ENCODE peak calls at places on chromosomes 7 and 10, in seven cellular contexts. One of them, this sample, is unnamed. For H3K4me1, the result is how much of the 10 kb centered on the place peaks cover.

GRCh38 chr7:123633553-123633952 is 22.1 kb upstream of the LMOD2 start:
- DNase-seq in transverse colon: no peak
- DNase-seq in tibial nerve: no peak
- DNase-seq in heart left ventricle: no peak
- DNase-seq in stomach: no peak
- DNase-seq in body of pancreas: no peak
- DNase-seq in Panc1: no peak
- DNase-seq in this sample: peak

GRCh38 chr7:114889646-114890285 is 32.1 kb upstream of the MDFIC start:
- DNase-seq in transverse colon: no peak
- DNase-seq in tibial nerve: no peak
- DNase-seq in heart left ventricle: no peak
- DNase-seq in stomach: no peak
- DNase-seq in body of pancreas: no peak
- DNase-seq in Panc1: peak
- DNase-seq in this sample: peak

GRCh38 chr7:116781584-116781983 is 80.8 kb upstream of the CAPZA2 start:
- DNase-seq in transverse colon: no peak
- DNase-seq in tibial nerve: no peak
- DNase-seq in heart left ventricle: no peak
- DNase-seq in stomach: no peak
- DNase-seq in body of pancreas: no peak
- DNase-seq in Panc1: no peak
- DNase-seq in this sample: no peak

GRCh38 chr7:94060772-94061171 is 56.6 kb upstream of the BET1 start:
- DNase-seq in transverse colon: no peak
- DNase-seq in tibial nerve: no peak
- DNase-seq in heart left ventricle: no peak
- DNase-seq in stomach: no peak
- DNase-seq in body of pancreas: no peak
- DNase-seq in Panc1: no peak
- DNase-seq in this sample: no peak

GRCh38 chr7:158816995-158817394 is 12.3 kb downstream of the ESYT2 start:
- DNase-seq in transverse colon: peak
- DNase-seq in tibial nerve: no peak
- DNase-seq in heart left ventricle: no peak
- DNase-seq in stomach: peak
- DNase-seq in body of pancreas: no peak
- DNase-seq in Panc1: no peak
- DNase-seq in this sample: no peak

GRCh38 chr10:102435529-102436233 is 3.3 kb upstream of the CUEDC2 start:
- DNase-seq in transverse colon: no peak
- DNase-seq in tibial nerve: no peak
- DNase-seq in heart left ventricle: no peak
- DNase-seq in stomach: no peak
- DNase-seq in body of pancreas: no peak
- DNase-seq in Panc1: no peak
- DNase-seq in this sample: no peak

GRCh38 chr7:139340808-139341057 is 404 bp upstream of the FMC1 start:
- DNase-seq in transverse colon: no peak
- DNase-seq in tibial nerve: no peak
- DNase-seq in heart left ventricle: no peak
- DNase-seq in stomach: no peak
- DNase-seq in body of pancreas: no peak
- DNase-seq in Panc1: no peak
- DNase-seq in this sample: no peak

GRCh38 chr10:38143587-38143986 is 49.5 kb downstream of the ZNF37A start:
- DNase-seq in transverse colon: no peak
- DNase-seq in tibial nerve: no peak
- DNase-seq in heart left ventricle: no peak
- DNase-seq in stomach: no peak
- DNase-seq in body of pancreas: no peak
- DNase-seq in Panc1: no peak
- DNase-seq in this sample: no peak

GRCh38 chr7:50679218-50680007 is 103.3 kb downstream of the GRB10 start:
- DNase-seq in transverse colon: no peak
- DNase-seq in tibial nerve: no peak
- DNase-seq in heart left ventricle: no peak
- DNase-seq in stomach: no peak
- DNase-seq in body of pancreas: no peak
- DNase-seq in Panc1: peak
- DNase-seq in this sample: peak

GRCh38 chr10:11501600-11501999 is 109.8 kb downstream of the USP6NL start:
- DNase-seq in transverse colon: no peak
- DNase-seq in tibial nerve: no peak
- DNase-seq in heart left ventricle: no peak
- DNase-seq in stomach: no peak
- DNase-seq in body of pancreas: no peak
- DNase-seq in Panc1: no peak
- DNase-seq in this sample: no peak

GRCh38 chr7:127791790-127792189 is 139.8 kb downstream of the SND1 start:
- DNase-seq in transverse colon: no peak
- DNase-seq in tibial nerve: no peak
- DNase-seq in heart left ventricle: no peak
- DNase-seq in stomach: no peak
- DNase-seq in body of pancreas: no peak
- DNase-seq in Panc1: no peak
- DNase-seq in this sample: no peak

GRCh38 chr10:7789390-7789789 is 1.4 kb downstream of the ATP5F1C start:
- DNase-seq in transverse colon: no peak
- DNase-seq in tibial nerve: no peak
- DNase-seq in heart left ventricle: peak
- DNase-seq in stomach: no peak
- DNase-seq in body of pancreas: no peak
- DNase-seq in Panc1: no peak
- DNase-seq in this sample: no peak

GRCh38 chr7:83161851-83162401 is 758 bp downstream of the PCLO start:
- DNase-seq in transverse colon: no peak
- DNase-seq in tibial nerve: no peak
- DNase-seq in heart left ventricle: no peak
- DNase-seq in stomach: no peak
- DNase-seq in body of pancreas: no peak
- DNase-seq in Panc1: no peak
- DNase-seq in this sample: no peak

GRCh38 chr7:123805287-123805686 is 39.7 kb upstream of the HYAL4 start:
- DNase-seq in transverse colon: no peak
- DNase-seq in tibial nerve: no peak
- DNase-seq in heart left ventricle: no peak
- DNase-seq in stomach: no peak
- DNase-seq in body of pancreas: no peak
- DNase-seq in Panc1: no peak
- DNase-seq in this sample: no peak

GRCh38 chr10:98414578-98414931 is 427 bp downstream of the PYROXD2 start:
- DNase-seq in transverse colon: no peak
- DNase-seq in tibial nerve: no peak
- DNase-seq in heart left ventricle: no peak
- DNase-seq in stomach: no peak
- DNase-seq in body of pancreas: no peak
- DNase-seq in Panc1: no peak
- DNase-seq in this sample: peak

GRCh38 chr10:60989400-60989876 is 45.5 kb upstream of the RHOBTB1 start:
- DNase-seq in transverse colon: peak
- DNase-seq in tibial nerve: no peak
- DNase-seq in heart left ventricle: no peak
- DNase-seq in stomach: peak
- DNase-seq in body of pancreas: no peak
- DNase-seq in Panc1: no peak
- DNase-seq in this sample: no peak

GRCh38 chr10:91124016-91124415 is 96.4 kb upstream of the PCGF5 start:
- DNase-seq in transverse colon: no peak
- DNase-seq in tibial nerve: no peak
- DNase-seq in heart left ventricle: no peak
- DNase-seq in stomach: no peak
- DNase-seq in body of pancreas: no peak
- DNase-seq in Panc1: no peak
- DNase-seq in this sample: no peak

GRCh38 chr7:27870595-27870994 is 130.6 kb downstream of the TAX1BP1 start:
- DNase-seq in transverse colon: no peak
- DNase-seq in tibial nerve: no peak
- DNase-seq in heart left ventricle: no peak
- DNase-seq in stomach: no peak
- DNase-seq in body of pancreas: no peak
- DNase-seq in Panc1: no peak
- DNase-seq in this sample: no peak

DNA sequence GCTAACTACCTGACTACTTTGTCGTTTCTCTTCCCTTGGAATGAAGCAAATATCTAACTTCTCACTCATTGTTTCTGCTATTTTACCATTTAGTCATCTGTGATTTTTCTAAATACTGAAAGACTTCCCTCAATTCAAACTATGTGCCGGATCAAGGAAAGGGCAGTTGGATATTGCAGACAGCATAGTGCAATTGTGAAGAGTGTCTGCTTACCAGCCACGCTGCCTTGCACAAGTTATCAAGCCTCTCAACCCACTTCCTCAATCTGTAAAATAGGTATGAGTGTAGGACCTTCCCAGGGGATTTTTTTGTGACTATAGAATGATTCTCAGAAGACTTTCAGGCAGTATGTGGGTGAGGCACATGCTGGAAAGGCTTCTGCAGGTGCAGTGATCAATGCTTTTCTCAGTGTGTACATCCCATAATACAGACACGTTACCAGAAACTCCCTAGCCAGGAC is 54.3 kb downstream of the EGFR start:
- DNase-seq in transverse colon: no peak
- DNase-seq in tibial nerve: no peak
- DNase-seq in heart left ventricle: no peak
- DNase-seq in stomach: no peak
- DNase-seq in body of pancreas: no peak
- DNase-seq in Panc1: no peak
- DNase-seq in this sample: no peak
- H3K27ac ChIP-seq in transverse colon: peak
- H3K27ac ChIP-seq in tibial nerve: peak
- H3K27ac ChIP-seq in heart left ventricle: no peak
- H3K27ac ChIP-seq in stomach: peak
- H3K27ac ChIP-seq in body of pancreas: peak
- H3K27ac ChIP-seq in Panc1: peak
- H3K27ac ChIP-seq in this sample: peak

DNA sequence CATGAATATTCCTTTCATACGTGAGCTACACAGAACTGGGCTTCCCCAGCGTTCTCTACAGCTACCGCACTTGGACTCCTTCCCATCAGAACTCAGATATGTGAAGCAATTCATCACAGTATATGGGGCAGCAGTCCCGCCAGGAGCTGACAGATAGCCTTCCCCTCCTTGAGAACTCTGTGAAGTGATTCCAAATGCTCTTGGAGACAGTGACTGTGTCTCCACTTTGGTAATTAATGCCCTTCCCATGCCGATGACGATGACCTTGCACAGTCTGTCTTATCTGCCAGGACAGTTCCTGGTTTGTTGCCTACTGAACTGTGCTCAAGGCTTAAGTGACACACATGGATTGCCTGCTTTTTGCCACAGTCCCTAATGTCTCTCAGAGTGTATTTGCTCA is 75.0 kb upstream of the AFAP1L2 start:
- DNase-seq in transverse colon: no peak
- DNase-seq in tibial nerve: no peak
- DNase-seq in heart left ventricle: peak
- DNase-seq in stomach: no peak
- DNase-seq in body of pancreas: peak
- DNase-seq in Panc1: no peak
- DNase-seq in this sample: no peak
- H3K4me1 ChIP-seq in transverse colon: under half
- H3K4me1 ChIP-seq in tibial nerve: under half
- H3K4me1 ChIP-seq in heart left ventricle: under half
- H3K4me1 ChIP-seq in stomach: under half
- H3K4me1 ChIP-seq in body of pancreas: under half
- H3K4me1 ChIP-seq in Panc1: under half
- H3K4me1 ChIP-seq in this sample: under half

GRCh38 chr10:132136097-132136521 is 50.6 kb upstream of the DPYSL4 start:
- DNase-seq in transverse colon: no peak
- DNase-seq in tibial nerve: no peak
- DNase-seq in heart left ventricle: no peak
- DNase-seq in stomach: no peak
- DNase-seq in body of pancreas: no peak
- DNase-seq in Panc1: no peak
- DNase-seq in this sample: no peak
- H3K27ac ChIP-seq in transverse colon: no peak
- H3K27ac ChIP-seq in tibial nerve: no peak
- H3K27ac ChIP-seq in heart left ventricle: no peak
- H3K27ac ChIP-seq in stomach: no peak
- H3K27ac ChIP-seq in body of pancreas: no peak
- H3K27ac ChIP-seq in Panc1: no peak
- H3K27ac ChIP-seq in this sample: no peak

GRCh38 chr7:2757904-2758672 is 70.1 kb downstream of the AMZ1 start:
- DNase-seq in transverse colon: peak
- DNase-seq in tibial nerve: peak
- DNase-seq in heart left ventricle: peak
- DNase-seq in stomach: no peak
- DNase-seq in body of pancreas: no peak
- DNase-seq in Panc1: peak
- DNase-seq in this sample: peak

GRCh38 chr7:2759736-2760097 is 71.7 kb downstream of the AMZ1 start:
- DNase-seq in transverse colon: no peak
- DNase-seq in tibial nerve: no peak
- DNase-seq in heart left ventricle: no peak
- DNase-seq in stomach: peak
- DNase-seq in body of pancreas: no peak
- DNase-seq in Panc1: no peak
- DNase-seq in this sample: no peak

GRCh38 chr7:2760098-2760889 is 72.3 kb downstream of the AMZ1 start:
- DNase-seq in transverse colon: peak
- DNase-seq in tibial nerve: peak
- DNase-seq in heart left ventricle: peak
- DNase-seq in stomach: peak
- DNase-seq in body of pancreas: no peak
- DNase-seq in Panc1: peak
- DNase-seq in this sample: no peak

GRCh38 chr7:2757361-2757903 is 69.4 kb downstream of the AMZ1 start:
- DNase-seq in transverse colon: peak
- DNase-seq in tibial nerve: no peak
- DNase-seq in heart left ventricle: peak
- DNase-seq in stomach: no peak
- DNase-seq in body of pancreas: peak
- DNase-seq in Panc1: no peak
- DNase-seq in this sample: no peak

DNA sequence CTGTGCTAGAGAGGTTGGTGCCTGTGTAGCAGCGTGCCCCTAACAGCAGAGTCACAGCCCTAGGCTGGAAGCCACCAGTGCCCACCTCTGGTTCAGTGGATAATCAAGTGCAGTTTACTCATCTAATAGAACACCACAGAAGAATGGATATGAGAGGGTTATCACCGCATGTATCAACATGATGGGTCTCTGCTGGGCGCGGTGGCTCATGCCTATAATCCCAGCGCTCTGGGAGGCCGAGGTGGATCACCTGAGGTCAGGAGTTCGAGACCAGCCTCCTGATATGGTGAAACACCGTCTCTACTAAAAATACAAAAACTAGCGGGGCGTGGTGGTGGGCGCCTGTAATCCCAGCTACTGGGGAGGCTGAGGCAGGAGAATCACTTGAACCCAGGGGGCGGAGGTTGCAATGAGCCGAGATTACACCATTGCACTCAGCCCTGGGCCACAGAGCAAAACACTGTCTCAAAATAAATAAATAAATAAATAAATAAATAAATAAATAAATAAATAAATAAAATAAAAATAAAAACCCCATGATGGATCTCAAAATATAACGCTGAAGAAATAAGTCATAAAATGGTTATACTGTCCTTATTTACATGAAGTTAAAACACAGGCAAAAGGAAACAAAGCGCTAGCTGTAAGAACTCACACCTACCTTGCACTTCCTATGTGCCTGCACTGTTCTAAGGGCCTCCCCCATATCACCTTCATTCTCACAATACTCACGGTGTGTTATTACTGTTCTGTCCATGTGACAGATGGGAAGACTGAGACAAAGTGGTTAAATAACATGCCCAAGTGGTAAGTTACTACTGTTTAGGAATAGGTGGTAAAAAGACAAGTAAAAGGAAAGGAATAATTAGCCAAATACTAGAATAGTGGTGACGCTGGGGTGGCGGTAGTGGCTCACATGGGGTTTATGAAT is 70.9 kb downstream of the AMZ1 start:
- DNase-seq in transverse colon: no peak
- DNase-seq in tibial nerve: no peak
- DNase-seq in heart left ventricle: no peak
- DNase-seq in stomach: no peak
- DNase-seq in body of pancreas: no peak
- DNase-seq in Panc1: no peak
- DNase-seq in this sample: no peak
- H3K4me1 ChIP-seq in transverse colon: half or more
- H3K4me1 ChIP-seq in tibial nerve: under half
- H3K4me1 ChIP-seq in heart left ventricle: under half
- H3K4me1 ChIP-seq in stomach: half or more
- H3K4me1 ChIP-seq in body of pancreas: under half
- H3K4me1 ChIP-seq in Panc1: half or more
- H3K4me1 ChIP-seq in this sample: half or more